ENCODE peak calls at places on chromosome 5, in six cellular contexts. B is esophagus squamous epithelium, C is IMR-90, Z is spleen, F is gastrocnemius medialis, A is A549. N is an unnamed sample.

GRCh38 chr5:33894566-33894965 is 2.8 kb upstream of the ADAMTS12 start:
- DNase-seq in B (no peak), C (peak), Z (no peak), F (no peak), A (no peak), N (no peak)

GRCh38 chr5:149015561-149015960 is 47.3 kb downstream of the SH3TC2 start:
- DNase-seq in A (no peak), F (no peak), Z (no peak), C (no peak), B (no peak), N (no peak)

GRCh38 chr5:60844429-60844890 is 391 bp upstream of the ELOVL7 start:
- DNase-seq in C (peak), F (no peak), B (no peak), Z (no peak), A (peak), N (no peak)

GRCh38 chr5:166428264-166428663 is 1863.2 kb upstream of the WWC1 start:
- DNase-seq in A (no peak), F (no peak), B (no peak), Z (no peak), C (no peak), N (no peak)

GRCh38 chr5:35478856-35479682 is 138.6 kb upstream of the SPEF2 start:
- DNase-seq in C (peak), A (no peak), Z (no peak), B (no peak), F (no peak), N (no peak)

GRCh38 chr5:78243639-78244038 is 50.9 kb downstream of the AP3B1 start:
- DNase-seq in A (no peak), F (no peak), C (peak), Z (no peak), B (no peak), N (no peak)

GRCh38 chr5:32630867-32631491 is 45.6 kb downstream of the SUB1 start:
- DNase-seq in F (no peak), B (no peak), A (no peak), Z (no peak), C (no peak), N (no peak)

GRCh38 chr5:107359033-107359915 is 311.5 kb downstream of the EFNA5 start:
- DNase-seq in A (no peak), F (no peak), B (no peak), C (peak), Z (no peak), N (no peak)

GRCh38 chr5:95449460-95449859 is 58.3 kb downstream of the FAM81B start:
- DNase-seq in F (no peak), C (no peak), Z (no peak), A (no peak), B (no peak), N (no peak)

GRCh38 chr5:163943546-163943945 is 438.1 kb downstream of the MAT2B start:
- DNase-seq in F (no peak), Z (no peak), B (no peak), C (peak), A (no peak), N (no peak)

GRCh38 chr5:50965621-50966362 is 299.4 kb downstream of the PARP8 start:
- DNase-seq in B (no peak), C (no peak), A (no peak), Z (peak), F (no peak), N (no peak)

GRCh38 chr5:179328291-179328690 is 17.0 kb downstream of the ADAMTS2 start:
- DNase-seq in A (no peak), C (no peak), B (no peak), F (no peak), Z (peak), N (peak)

GRCh38 chr5:143714629-143715028 is 97.3 kb upstream of the HMHB1 start:
- DNase-seq in A (no peak), Z (no peak), C (peak), F (no peak), B (no peak), N (no peak)

GRCh38 chr5:82018462-82018861 is 46.6 kb downstream of the ATG10 start:
- DNase-seq in Z (no peak), A (no peak), B (no peak), F (no peak), C (peak), N (no peak)

GRCh38 chr5:67156976-67157583 is 39.5 kb downstream of the CD180 start:
- DNase-seq in Z (peak), B (no peak), C (peak), F (no peak), A (peak), N (no peak)

GRCh38 chr5:103867857-103868598 is 305.4 kb upstream of the NUDT12 start:
- DNase-seq in B (no peak), C (no peak), A (no peak), F (no peak), Z (no peak), N (no peak)

GRCh38 chr5:76386360-76386759 is 16.7 kb upstream of the IQGAP2 start:
- DNase-seq in A (no peak), C (no peak), F (no peak), Z (no peak), B (no peak), N (peak)

GRCh38 chr5:16740046-16740445 is 123.2 kb upstream of the RETREG1 start:
- DNase-seq in B (no peak), Z (no peak), A (no peak), F (no peak), C (no peak), N (peak)

GRCh38 chr5:171629221-171630005 is 156.2 kb upstream of the SMIM23 start:
- DNase-seq in F (no peak), B (no peak), A (peak), C (peak), Z (no peak), N (no peak)

GRCh38 chr5:139402561-139403158 is 1.2 kb downstream of the SPATA24 start:
- DNase-seq in B (no peak), A (peak), F (peak), Z (no peak), C (no peak), N (no peak)

GRCh38 chr5:139397921-139398320 is 3.0 kb upstream of the PROB1 start:
- DNase-seq in Z (peak), C (peak), B (no peak), A (no peak), F (no peak), N (no peak)

GRCh38 chr5:139396691-139397090 is 1.8 kb upstream of the PROB1 start:
- DNase-seq in F (no peak), A (no peak), C (no peak), B (no peak), Z (peak), N (no peak)

GRCh38 chr5:139401546-139401945 is 2.3 kb downstream of the SPATA24 start:
- DNase-seq in B (no peak), A (no peak), C (no peak), Z (no peak), F (peak), N (no peak)

DNA sequence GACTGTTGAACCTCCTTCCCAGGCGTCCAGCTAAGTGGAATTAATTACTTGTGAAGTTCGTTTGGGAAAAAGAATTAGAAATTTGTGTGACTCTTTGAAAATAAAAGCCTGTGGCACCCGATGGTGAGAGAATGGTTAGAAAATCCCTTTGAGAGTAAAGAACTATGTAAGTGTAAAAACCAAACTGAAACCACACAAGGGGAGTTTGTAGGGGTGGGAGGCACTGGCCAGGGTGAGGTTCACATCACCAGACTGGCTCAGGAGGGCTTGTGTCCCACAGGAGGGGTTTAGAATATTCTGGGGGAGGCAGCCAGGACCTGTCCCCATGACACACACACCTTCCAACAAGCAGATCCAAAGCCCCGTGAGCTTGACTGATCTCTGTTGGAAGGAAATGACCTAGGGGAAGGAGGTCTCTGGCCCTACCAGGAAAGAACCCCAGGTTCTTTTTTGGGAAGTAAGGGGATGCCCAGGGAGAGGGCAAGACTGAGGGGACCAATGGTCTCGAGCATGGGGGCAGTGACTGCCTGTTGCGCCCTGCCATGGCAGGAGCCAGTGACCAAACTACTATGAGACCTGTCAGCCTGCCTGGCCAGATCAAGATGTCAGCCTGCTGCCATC is 4.3 kb downstream of the SPATA24 start:
- DNase-seq in F (no peak), B (no peak), A (no peak), C (no peak), Z (no peak), N (no peak)
- TF ChIP-seq POLR2A in F (no peak), B (no peak), A (no peak), C (no peak), Z (no peak), N (no peak)

DNA sequence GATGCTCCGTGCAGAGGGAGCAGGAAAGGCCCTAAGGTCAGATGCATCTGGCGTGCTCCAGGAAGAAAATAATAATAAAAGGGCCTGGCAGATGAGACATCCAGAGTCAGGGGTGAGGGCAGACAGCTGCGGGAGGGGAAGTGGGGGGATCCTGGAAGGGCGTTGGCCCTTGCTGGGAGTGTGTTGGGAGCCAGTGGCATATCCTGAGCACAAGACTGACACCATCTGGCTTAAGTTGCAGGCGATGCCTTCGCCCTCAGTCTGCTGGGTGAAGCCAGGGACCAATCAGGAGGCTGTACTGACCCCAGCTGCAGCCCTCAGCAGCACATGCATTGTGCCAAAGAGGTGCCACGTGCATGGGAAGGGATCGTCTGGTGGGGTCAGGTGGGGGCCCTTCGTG is 3.8 kb downstream of the OR2V2 start:
- DNase-seq in B (no peak), A (no peak), C (no peak), F (no peak), Z (no peak), N (peak)
- TF ChIP-seq CTCF in B (no peak), A (no peak), C (no peak), F (no peak), Z (no peak), N (no peak)

GRCh38 chr5:74762599-74762998 is 4.3 kb downstream of the GFM2 start:
- DNase-seq in C (peak), B (no peak), F (no peak), Z (no peak), A (peak), N (no peak)

GRCh38 chr5:74761241-74761640 is 5.7 kb downstream of the GFM2 start:
- DNase-seq in C (peak), B (no peak), F (no peak), A (no peak), Z (no peak), N (no peak)

GRCh38 chr5:74765201-74765600 is 1.7 kb downstream of the GFM2 start:
- DNase-seq in B (no peak), Z (no peak), C (no peak), A (no peak), F (no peak), N (no peak)

GRCh38 chr5:74765929-74766328 is 988 bp downstream of the GFM2 start:
- DNase-seq in Z (peak), F (no peak), C (no peak), B (no peak), A (no peak), N (no peak)

DNA sequence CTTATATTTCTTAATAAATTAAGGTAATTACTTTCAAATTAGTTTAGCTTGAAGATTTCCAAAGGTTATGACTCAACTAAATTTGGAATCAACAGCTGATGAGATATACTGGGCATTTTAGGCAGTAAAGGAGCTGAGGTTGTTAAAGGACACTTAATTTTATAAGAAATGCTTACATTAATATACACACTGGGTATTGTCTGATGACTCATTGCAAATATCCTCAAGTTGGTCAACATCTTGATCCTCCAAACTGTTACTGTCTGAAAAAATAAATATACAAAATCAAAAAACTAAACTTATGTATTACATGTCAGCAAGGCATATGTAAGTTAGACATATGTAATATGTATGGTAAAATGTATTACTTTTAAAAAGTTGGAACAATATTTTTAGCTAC is 3.4 kb downstream of the GFM2 start:
- DNase-seq in A (no peak), Z (no peak), F (no peak), C (peak), B (no peak), N (no peak)
- H3K4me3 ChIP-seq in A (no peak), Z (no peak), F (no peak), C (no peak), B (no peak), N (no peak)

DNA sequence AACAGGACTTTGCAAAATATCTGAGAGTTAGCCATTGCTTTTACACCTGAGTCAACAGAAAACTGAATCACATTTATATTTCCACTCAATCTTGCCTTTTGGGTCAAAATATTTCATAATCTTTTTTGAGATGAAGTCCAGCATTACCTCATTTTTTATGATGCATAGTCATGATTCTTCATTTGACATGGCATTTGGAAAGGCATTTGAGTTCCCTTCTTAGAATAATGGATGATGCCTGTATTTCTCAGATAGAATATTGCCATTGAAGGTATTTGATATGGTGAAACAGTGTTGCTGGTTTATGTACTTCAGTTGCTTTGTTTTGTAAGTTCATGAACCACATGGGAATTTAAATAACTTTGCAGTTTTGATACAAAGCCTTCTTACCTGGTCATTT is 180.4 kb downstream of the PRR16 start:
- DNase-seq in B (no peak), Z (no peak), F (no peak), C (no peak), A (no peak), N (no peak)
- TF ChIP-seq POLR2A in B (no peak), Z (no peak), F (no peak), C (no peak), A (no peak), N (no peak)

DNA sequence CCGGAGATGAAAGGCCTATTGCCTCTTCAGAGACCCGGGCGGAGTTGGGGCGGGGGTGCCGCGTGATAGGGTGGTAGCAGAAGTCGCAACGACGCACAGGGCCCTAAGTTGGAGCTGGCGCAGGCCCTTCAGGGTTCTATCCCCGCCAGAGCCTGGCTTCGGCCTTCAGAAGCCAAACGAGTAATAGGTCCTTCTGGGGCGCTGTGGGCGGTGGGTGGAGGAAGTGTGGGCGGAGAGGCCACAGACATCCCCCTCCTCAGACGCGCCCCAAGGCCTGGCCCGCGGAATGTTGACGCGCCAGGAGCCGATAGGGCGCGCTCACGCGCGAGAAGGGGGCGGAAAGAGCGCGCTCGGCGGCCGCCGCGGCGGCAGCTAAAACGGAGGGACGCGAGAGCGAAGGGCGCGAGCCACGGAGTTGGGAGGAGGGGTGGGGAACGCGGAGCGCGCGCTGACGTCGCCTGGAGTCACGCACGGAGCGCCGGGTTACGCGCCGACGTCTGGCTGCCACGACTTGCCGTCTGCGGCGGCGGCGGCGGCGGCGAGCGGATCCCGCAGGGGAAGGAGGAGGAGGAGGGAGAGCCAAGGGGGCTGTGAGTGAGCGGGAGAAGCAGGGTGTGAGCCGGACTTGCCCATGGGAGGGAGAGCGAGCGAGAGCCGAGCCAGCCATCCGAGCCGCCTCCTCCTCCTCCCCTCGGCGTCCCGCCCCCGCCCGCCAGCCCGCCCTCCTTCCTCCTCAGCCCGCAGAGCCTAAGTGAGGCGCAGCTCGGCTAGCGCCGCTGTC is 6.4 kb upstream of the PURA start:
- DNase-seq in A (peak), C (peak), B (peak), Z (peak), F (peak), N (peak)
- TF ChIP-seq CTCF in A (peak), C (peak), B (peak), Z (peak), F (peak), N (no peak)

DNA sequence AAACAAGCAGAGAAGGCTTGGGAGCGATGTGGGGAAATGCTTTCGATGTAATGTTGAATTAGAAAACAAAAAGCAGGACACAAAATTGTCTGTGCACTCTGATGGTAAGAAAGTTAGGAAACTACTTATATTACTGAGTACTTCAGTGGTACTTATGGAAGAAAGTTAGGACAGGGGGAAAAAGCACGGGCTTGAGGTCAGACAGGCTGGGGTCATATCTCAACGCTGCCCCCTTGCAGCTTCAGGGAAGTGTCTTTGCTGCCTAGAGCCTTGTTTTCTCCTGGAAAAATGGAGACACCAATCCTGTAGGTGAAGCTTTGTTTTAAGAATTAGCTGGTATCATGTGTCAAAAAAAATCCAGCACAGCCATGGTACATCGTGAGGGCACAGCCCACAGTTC is 23.0 kb downstream of the NEURL1B start:
- DNase-seq in F (no peak), C (no peak), B (no peak), Z (no peak), A (no peak), N (no peak)
- H3K4me3 ChIP-seq in F (no peak), C (no peak), B (no peak), Z (no peak), A (no peak), N (no peak)

GRCh38 chr5:181260720-181261319 is at the start of gene TRIM52:
- DNase-seq in B (no peak), C (peak), Z (peak), A (peak), F (peak), N (peak)

GRCh38 chr5:181259283-181259682 is 1.7 kb downstream of the TRIM52 start:
- DNase-seq in A (no peak), Z (peak), B (no peak), F (no peak), C (no peak), N (no peak)

GRCh38 chr5:181259974-181260719 is 796 bp downstream of the TRIM52 start:
- DNase-seq in F (no peak), C (no peak), Z (peak), A (no peak), B (no peak), N (peak)

GRCh38 chr5:181263633-181264032 is 2.7 kb upstream of the TRIM52 start:
- DNase-seq in A (no peak), B (no peak), F (no peak), C (no peak), Z (no peak), N (peak)

DNA sequence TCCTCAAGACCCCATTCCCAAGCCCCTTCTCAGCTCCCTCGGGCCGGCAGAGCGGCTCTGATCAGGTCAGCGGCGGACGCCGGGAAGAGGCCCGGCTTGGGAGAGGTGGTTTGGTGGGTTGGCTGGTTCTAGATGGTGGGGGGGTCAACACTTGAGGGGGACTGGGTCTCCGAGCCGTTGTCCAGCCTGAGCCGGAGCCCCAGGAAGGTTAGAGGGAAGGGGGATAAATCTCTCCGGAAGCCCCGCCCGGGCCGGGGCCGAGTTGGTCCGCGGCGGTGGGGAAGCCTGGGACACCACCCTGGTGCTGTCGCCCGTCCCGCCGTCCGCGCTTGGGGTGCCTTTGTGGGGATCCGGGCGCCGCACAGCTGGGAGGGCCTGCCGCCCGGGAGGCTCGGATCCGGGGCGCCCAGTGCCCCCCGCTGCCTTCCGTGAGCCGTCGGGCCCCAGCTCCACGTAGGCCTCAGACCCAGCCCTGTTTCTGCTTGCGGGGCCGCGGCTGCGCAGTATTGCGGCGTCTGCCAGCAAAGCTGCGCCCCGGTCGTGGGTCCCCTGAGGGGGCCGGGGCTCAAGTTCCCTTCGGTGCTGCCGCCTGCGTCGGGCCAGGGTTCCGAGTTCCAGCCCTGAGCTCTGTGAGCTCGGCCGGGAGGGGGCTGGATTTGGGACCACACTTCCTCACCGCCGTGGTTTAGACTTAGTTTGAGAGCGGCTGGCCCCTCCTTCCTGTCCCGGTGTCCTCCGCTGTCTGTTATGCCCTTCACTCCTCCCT is 560 bp upstream of the TRIM52 start:
- DNase-seq in C (peak), B (no peak), Z (peak), A (peak), F (no peak), N (peak)
- TF ChIP-seq POLR2A in C (peak), B (no peak), Z (peak), A (peak), F (peak), N (no peak)

GRCh38 chr5:119322948-119323629 is 32.7 kb upstream of the TNFAIP8 start:
- DNase-seq in Z (no peak), A (no peak), B (no peak), C (peak), F (no peak), N (no peak)
- TF ChIP-seq CTCF in Z (no peak), A (no peak), B (no peak), C (no peak), F (no peak), N (no peak)

N was measured in lower leg skin.